ENCODE peak calls at places on chromosome 3, in five cellular contexts. E is activated naive CD4-positive, alpha-beta T cell; F is stimulated activated CD4-positive, alpha-beta T cell treated with anti-CD3 and anti-CD28 coated beads, Interleukin-2, amount 100 ng/mL, for 24 hours; C is H7; Z is A549. M is an unnamed sample.

GRCh38 chr3:52399131-52399530 is 45.8 kb downstream of the SEMA3G start:
- DNase-seq in E (no peak), F (no peak), C (no peak), Z (no peak), M (no peak)

GRCh38 chr3:81195483-81195882 is 566.0 kb downstream of the GBE1 start:
- DNase-seq in E (no peak), F (no peak), C (no peak), Z (no peak), M (no peak)

GRCh38 chr3:47989981-47990440 is 26.2 kb downstream of the MAP4 start:
- DNase-seq in E (peak), F (peak), C (peak), Z (peak), M (peak)

GRCh38 chr3:161104561-161105551 is at the start of gene B3GALNT1:
- DNase-seq in E (no peak), F (peak), C (peak), Z (peak), M (no peak)

GRCh38 chr3:33881181-33882064 is 83.0 kb downstream of the PDCD6IP start:
- DNase-seq in E (no peak), F (no peak), C (no peak), Z (no peak), M (no peak)

GRCh38 chr3:136068708-136069107 is 103.2 kb downstream of the PPP2R3A start:
- DNase-seq in E (no peak), F (no peak), C (no peak), Z (no peak), M (no peak)

GRCh38 chr3:15974647-15975046 is 176.9 kb upstream of the ANKRD28 start:
- DNase-seq in E (no peak), F (no peak), C (peak), Z (peak), M (no peak)

GRCh38 chr3:51397389-51397788 is 6.3 kb downstream of the RBM15B start:
- DNase-seq in E (no peak), F (no peak), C (no peak), Z (no peak), M (no peak)

GRCh38 chr3:126941721-126942270 is 41.1 kb upstream of the PLXNA1 start:
- DNase-seq in E (no peak), F (no peak), C (no peak), Z (no peak), M (no peak)

GRCh38 chr3:8986741-8987672 is 23.7 kb upstream of the RAD18 start:
- DNase-seq in E (no peak), F (no peak), C (no peak), Z (no peak), M (no peak)

GRCh38 chr3:120487079-120487693 is 36.4 kb upstream of the FSTL1 start:
- DNase-seq in E (no peak), F (no peak), C (no peak), Z (no peak), M (no peak)

GRCh38 chr3:136938334-136938733 is 19.4 kb upstream of the IL20RB start:
- DNase-seq in E (no peak), F (no peak), C (no peak), Z (no peak), M (no peak)

GRCh38 chr3:11136871-11137626 is 17.2 kb upstream of the HRH1 start:
- DNase-seq in E (no peak), F (no peak), C (peak), Z (peak), M (no peak)

M was measured in NCI-H1048.